ENCODE peak calls at places on chromosomes 7 and 10, in six cellular contexts. R is hepatocyte, L is A549, O is transverse colon, K is RWPE2, N is ascending aorta. D is an unnamed sample.

GRCh38 chr10:78327778-78328591 is 294.3 kb downstream of the RPS24 start:
- DNase-seq in N (peak; percentile 40), R (no peak), K (no peak), L (no peak), O (no peak), D (no peak)

GRCh38 chr10:115963848-115964247 is 309.2 kb downstream of the GFRA1 start:
- DNase-seq in K (no peak), O (no peak), L (no peak), R (no peak), N (no peak), D (no peak)

GRCh38 chr7:107354639-107355038 is 115.2 kb upstream of the GPR22 start:
- DNase-seq in N (no peak), O (no peak), K (no peak), L (no peak), R (no peak), D (no peak)

GRCh38 chr7:23802720-23803397 is 92.8 kb downstream of the STK31 start:
- DNase-seq in R (no peak), L (no peak), K (no peak), O (no peak), N (no peak), D (no peak)

GRCh38 chr7:111531993-111532392 is 30.3 kb downstream of the IMMP2L start:
- DNase-seq in K (no peak), R (peak; percentile 10), L (no peak), N (no peak), O (no peak), D (no peak)

GRCh38 chr10:51937736-51938135 is 238.3 kb upstream of the CSTF2T start:
- DNase-seq in L (no peak), R (no peak), K (no peak), N (no peak), O (no peak), D (no peak)

GRCh38 chr7:156155988-156156733 is 343.9 kb upstream of the SHH start:
- DNase-seq in K (no peak), N (no peak), L (no peak), O (no peak), R (no peak), D (no peak)

GRCh38 chr10:90175161-90175681 is 473.8 kb downstream of the KIF20B start:
- DNase-seq in O (no peak), N (no peak), L (no peak), K (peak; percentile 52), R (no peak), D (no peak)

GRCh38 chr10:74114041-74114448 is 36.6 kb downstream of the AP3M1 start:
- DNase-seq in L (no peak), K (no peak), O (no peak), N (no peak), R (no peak), D (no peak)

GRCh38 chr7:6183006-6183405 is 89.4 kb downstream of the CYTH3 start:
- DNase-seq in R (no peak), K (no peak), L (no peak), O (no peak), N (peak; percentile 19), D (no peak)

GRCh38 chr10:124293641-124294449 is 124.9 kb downstream of the OAT start:
- DNase-seq in R (no peak), N (peak; percentile 46), K (no peak), L (no peak), O (no peak), D (no peak)

GRCh38 chr10:33331020-33331557 is 3.4 kb downstream of the NRP1 start:
- DNase-seq in O (no peak), R (no peak), K (no peak), N (no peak), L (no peak), D (no peak)
- H3K4me3 ChIP-seq in O (peak overlapping the region; percentile 51), R (peak overlapping the region; percentile 92), K (peak overlapping the region; percentile 71), N (peak overlapping the region; percentile 93), L (peak overlapping the region; percentile 85), D (no peak overlapping the region)

GRCh38 chr10:122139627-122140151 is 131.4 kb upstream of the BTBD16 start:
- DNase-seq in R (no peak), K (no peak), L (no peak), N (no peak), O (no peak), D (no peak)

GRCh38 chr10:122141821-122142651 is 129.1 kb upstream of the BTBD16 start:
- DNase-seq in N (peak; percentile 80), K (no peak), L (no peak), O (no peak), R (no peak), D (no peak)

GRCh38 chr10:122140941-122141623 is 130.0 kb upstream of the BTBD16 start:
- DNase-seq in L (peak; percentile 92), N (peak; percentile 99), R (peak; percentile 73), O (peak; percentile 75), K (peak; percentile 95), D (no peak)

GRCh38 chr10:122140477-122140902 is 130.6 kb upstream of the BTBD16 start:
- DNase-seq in O (no peak), L (peak; percentile 41), N (peak; percentile 79), R (no peak), K (no peak), D (no peak)

DNA sequence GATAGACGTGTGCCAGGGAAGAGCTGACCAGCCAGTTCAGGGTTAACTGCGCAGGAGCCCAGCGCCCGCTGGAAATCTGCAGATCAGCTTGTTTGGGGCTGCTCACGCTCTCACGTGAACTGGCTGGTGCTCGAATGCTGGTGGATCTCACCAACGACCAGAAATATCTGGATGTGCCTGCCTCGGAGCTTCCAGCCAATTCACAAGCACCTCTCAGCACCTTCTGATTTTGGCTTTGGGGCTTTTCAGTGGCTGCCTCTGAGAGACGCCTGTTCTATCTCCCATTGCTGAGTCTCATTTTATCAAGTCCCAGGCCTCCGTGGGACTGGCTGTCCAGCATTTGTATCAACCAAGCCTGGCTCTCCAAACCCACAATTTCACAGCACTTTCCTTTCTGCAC is 131.9 kb upstream of the BTBD16 start:
- DNase-seq in O (no peak), N (no peak), R (no peak), L (no peak), K (no peak), D (no peak)
- H3K4me1 ChIP-seq in O (peaks cover 13% of the 10 kb centered on the region), N (peaks cover 28% of the 10 kb centered on the region), R (peaks cover 27% of the 10 kb centered on the region), L (peaks cover 65% of the 10 kb centered on the region), K (peaks cover 30% of the 10 kb centered on the region), D (no peaks in the 10 kb centered on the region)

DNA sequence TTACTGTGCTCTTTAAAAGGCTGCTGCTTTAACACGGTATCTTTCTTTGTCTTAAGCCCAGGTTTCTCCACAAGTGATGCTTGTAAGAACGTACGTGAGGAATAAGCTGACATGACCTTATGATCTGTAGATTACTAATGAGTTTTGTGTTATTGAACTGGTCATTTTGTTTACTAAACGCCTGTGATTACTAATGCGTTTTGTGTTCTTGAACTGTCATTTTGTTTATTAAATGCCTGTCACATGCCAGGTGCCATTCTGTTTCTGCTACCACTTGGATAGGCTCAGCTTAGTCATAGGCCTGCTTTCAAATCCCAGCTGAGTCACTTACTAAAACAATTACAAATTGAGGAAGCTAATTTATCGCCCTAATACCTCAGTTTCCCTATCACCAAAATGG is 4.6 kb upstream of the HGF start:
- DNase-seq in O (no peak), R (no peak), L (no peak), K (no peak), N (no peak), D (no peak)
- H3K27ac ChIP-seq in O (no peak overlapping the region), R (no peak overlapping the region), L (no peak overlapping the region), K (no peak overlapping the region), N (no peak overlapping the region), D (no peak overlapping the region)

GRCh38 chr10:63573068-63573697 is 52.0 kb downstream of the REEP3 start:
- DNase-seq in K (no peak), L (no peak), R (peak; percentile 19), O (no peak), N (no peak), D (peak; percentile 81)
- H3K4me3 ChIP-seq in K (no peak overlapping the region), L (no peak overlapping the region), R (no peak overlapping the region), O (no peak overlapping the region), N (peak overlapping the region; percentile 25), D (peak overlapping the region; percentile 6)

D was measured in CD4-positive, CD25-positive, alpha-beta regulatory T cell.